ENCODE peak calls at places on chromosome 16, in four cellular contexts. E is BE2C, R is mucosa of descending colon, O is left ventricle myocardium inferior. H is an unnamed sample.

GRCh38 chr16:65121870-65122723 is at the start of gene CDH11:
- DNase-seq in E (peak; percentile 51), R (peak; percentile 62), O (peak; percentile 60), H (peak; percentile 84)

GRCh38 chr16:89119661-89120141 is 26.0 kb downstream of the ACSF3 start:
- DNase-seq in E (no peak), R (peak; percentile 22), O (peak; percentile 13), H (no peak)

GRCh38 chr16:676565-677297 is 1.3 kb downstream of the RHBDL1 start:
- DNase-seq in E (no peak), R (peak; percentile 92), O (no peak), H (no peak)

GRCh38 chr16:23026777-23027362 is 122.4 kb downstream of the USP31 start:
- DNase-seq in E (no peak), R (no peak), O (no peak), H (peak; percentile 74)

GRCh38 chr16:88102597-88102996 is 151.4 kb downstream of the BANP start:
- DNase-seq in E (no peak), R (no peak), O (no peak), H (no peak)

GRCh38 chr16:65070831-65071230 is 51.0 kb downstream of the CDH11 start:
- DNase-seq in E (peak; percentile 68), R (peak; percentile 30), O (peak; percentile 58), H (no peak)

GRCh38 chr16:88703486-88704309 is 2.5 kb downstream of the RNF166 start:
- DNase-seq in E (no peak), R (peak; percentile 72), O (peak; percentile 55), H (no peak)

GRCh38 chr16:58121132-58121531 is 8.0 kb downstream of the CFAP20 start:
- DNase-seq in E (no peak), R (peak; percentile 68), O (no peak), H (no peak)

GRCh38 chr16:88770459-88771293 is 14.3 kb downstream of the PIEZO1 start:
- DNase-seq in E (peak; percentile 78), R (peak; percentile 79), O (peak; percentile 61), H (peak; percentile 76)

GRCh38 chr16:31529398-31530312 is 2.0 kb downstream of the AHSP start:
- DNase-seq in E (no peak), R (no peak), O (no peak), H (peak; percentile 40)

GRCh38 chr16:67936124-67936875 is at the start of gene PSMB10:
- DNase-seq in E (peak; percentile 40), R (peak; percentile 77), O (peak; percentile 57), H (peak; percentile 47)

GRCh38 chr16:50607051-50607431 is 58.8 kb downstream of the NKD1 start:
- DNase-seq in E (no peak), R (no peak), O (no peak), H (no peak)

GRCh38 chr16:67024384-67024896 is 4.5 kb upstream of the CBFB start:
- DNase-seq in E (no peak), R (no peak), O (no peak), H (no peak)

GRCh38 chr16:19766988-19767387 is 48.9 kb downstream of the IQCK start:
- DNase-seq in E (no peak), R (no peak), O (no peak), H (no peak)

GRCh38 chr16:8751481-8752311 is 45.7 kb downstream of the TMEM186 start:
- DNase-seq in E (no peak), R (no peak), O (no peak), H (no peak)

GRCh38 chr16:84806890-84807258 is 12.9 kb upstream of the CRISPLD2 start:
- DNase-seq in E (no peak), R (peak; percentile 8), O (no peak), H (no peak)

GRCh38 chr16:4261557-4262172 is 11.2 kb downstream of the TFAP4 start:
- DNase-seq in E (peak; percentile 83), R (peak; percentile 55), O (no peak), H (peak; percentile 84)

GRCh38 chr16:14454391-14454790 is 175.7 kb downstream of the PARN start:
- DNase-seq in E (no peak), R (no peak), O (no peak), H (no peak)

GRCh38 chr16:73083271-73083670 is 35.3 kb upstream of the ZFHX3 start:
- DNase-seq in E (no peak), R (no peak), O (no peak), H (no peak)

GRCh38 chr16:85991425-85991824 is 92.5 kb downstream of the IRF8 start:
- DNase-seq in E (no peak), R (no peak), O (no peak), H (no peak)

GRCh38 chr16:84294196-84295142 is at the start of gene WFDC1:
- DNase-seq in E (no peak), R (peak; percentile 45), O (peak; percentile 19), H (peak; percentile 55)

GRCh38 chr16:60811051-60811608 is 1225.1 kb downstream of the CDH8 start:
- DNase-seq in E (no peak), R (no peak), O (no peak), H (no peak)

DNA sequence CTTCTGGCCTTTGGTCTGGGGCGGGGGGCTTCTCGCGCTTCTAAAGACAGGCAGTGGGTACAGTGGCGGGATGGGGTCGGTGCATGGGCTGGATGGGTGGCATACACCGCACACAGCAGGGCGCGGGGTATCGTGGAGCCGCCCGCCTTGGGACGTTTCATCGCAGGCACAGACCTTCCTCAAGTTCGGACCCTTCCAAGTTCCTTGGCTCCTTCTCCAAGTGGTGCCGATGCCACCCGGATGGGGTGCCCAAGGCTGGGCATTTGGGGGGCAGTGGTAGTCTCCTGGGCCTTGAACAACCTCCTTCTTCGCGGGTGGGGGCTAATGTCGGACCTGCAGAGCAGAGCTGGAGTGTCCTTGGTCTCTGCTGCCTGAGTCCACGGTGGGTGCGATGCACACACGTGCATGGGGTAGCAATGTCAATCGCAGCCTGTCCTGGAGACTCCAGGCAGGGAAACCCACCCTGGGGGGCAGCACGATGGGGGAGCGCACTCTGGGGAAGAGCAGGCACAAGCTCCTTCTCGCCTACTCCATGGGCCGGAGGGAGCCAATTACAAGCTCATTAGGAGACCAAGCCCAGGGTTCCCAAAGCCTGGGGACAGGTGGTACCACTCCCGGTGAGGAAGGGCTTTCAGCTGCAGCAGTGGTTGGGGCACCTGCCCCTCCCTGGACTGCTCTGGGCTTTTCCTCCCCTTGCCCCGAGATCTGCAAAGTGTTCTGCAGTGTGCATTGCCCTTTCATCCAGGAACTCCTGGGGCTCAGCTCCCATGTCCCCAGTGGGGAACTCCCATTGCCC is 721 bp upstream of the MTSS2 start:
- DNase-seq in E (no peak), R (no peak), O (no peak), H (no peak)
- TF ChIP-seq CTCF in E (no peak), R (no peak), O (no peak), H (no peak)

DNA sequence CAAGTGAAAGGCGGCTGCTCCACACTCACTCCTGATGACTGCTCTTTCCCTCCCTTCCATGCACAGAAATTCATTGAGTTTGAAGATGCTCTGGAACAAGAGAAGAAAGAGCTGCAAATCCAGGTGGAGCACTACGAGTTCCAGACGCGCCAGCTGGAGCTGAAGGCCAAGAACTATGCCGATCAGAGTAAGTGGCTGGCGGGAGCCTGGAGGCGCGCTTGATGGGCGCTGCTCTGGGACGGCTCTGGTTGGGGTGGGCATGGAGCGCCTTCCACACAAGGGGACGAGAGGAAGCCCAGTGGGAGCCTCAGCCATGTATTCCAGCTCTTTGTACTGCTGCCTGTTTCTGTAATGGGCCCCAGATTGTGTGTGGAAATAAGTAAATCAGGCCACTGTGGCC is 18.5 kb downstream of the MAPK8IP3 start:
- DNase-seq in E (no peak), R (no peak), O (no peak), H (no peak)
- TF ChIP-seq CTCF in E (no peak), R (no peak), O (no peak), H (no peak)

DNA sequence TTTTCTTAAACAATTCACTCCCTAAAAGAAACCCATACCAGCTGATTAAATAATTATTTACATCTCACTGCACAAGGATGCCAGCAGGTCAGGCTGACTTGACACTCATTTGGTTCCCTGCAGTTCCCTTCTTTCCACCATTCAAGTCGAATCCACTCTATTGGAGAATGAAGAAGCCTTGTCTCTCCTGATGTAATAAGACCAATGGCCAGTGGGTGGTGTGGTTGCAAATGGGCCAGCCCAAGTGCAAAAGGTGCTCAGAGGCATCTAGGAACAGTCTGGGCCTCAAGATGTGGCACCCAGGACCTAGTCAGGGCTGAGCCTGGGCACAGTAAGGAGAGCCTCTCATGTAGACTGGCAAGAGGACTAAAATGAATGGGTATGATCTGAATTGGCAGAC is 9.3 kb downstream of the C16orf78 start:
- DNase-seq in E (peak; percentile 26), R (no peak), O (no peak), H (no peak)
- TF ChIP-seq CTCF in E (peak; percentile 44), R (no peak), O (no peak), H (peak; percentile 13)

DNA sequence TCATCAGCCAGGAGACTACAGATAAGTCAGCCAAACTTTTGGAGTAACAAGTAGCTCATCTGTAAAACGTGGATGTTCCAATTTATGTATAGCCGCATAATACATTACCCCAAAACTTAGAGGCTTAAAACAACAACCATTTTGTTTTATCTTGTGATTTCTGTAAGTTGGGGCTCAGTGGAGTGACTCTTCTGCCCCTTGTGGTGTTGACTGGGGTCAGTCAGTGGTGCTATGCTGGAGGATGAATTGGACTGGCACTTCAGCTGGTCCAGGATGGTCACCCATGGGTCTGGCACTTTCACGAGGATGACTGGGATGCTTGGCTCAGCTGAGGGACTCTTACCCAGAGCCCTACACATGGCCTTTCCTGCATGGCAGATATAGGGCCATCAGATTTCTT is 172.5 kb downstream of the WWOX start:
- DNase-seq in E (no peak), R (no peak), O (no peak), H (no peak)
- TF ChIP-seq CTCF in E (no peak), R (no peak), O (no peak), H (no peak)

DNA sequence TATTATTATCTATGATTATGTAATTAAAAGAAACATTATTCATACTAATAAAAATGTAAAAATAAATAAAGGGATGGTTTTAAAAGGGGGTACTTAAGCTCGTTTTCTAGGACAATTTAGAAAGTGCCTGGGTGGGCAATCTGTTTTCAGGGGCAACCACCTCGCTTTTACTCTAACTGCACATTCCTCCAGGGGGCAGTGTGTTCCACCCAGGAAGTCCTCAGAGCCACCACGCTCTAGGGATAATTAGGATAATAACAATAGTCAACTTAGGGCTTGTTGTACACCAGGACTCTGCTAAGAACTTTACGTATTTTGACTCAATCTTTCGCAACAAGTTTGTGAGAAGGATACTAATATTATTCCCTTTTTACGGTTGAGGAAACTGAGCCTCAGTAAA is 396.7 kb upstream of the MAF start:
- DNase-seq in E (no peak), R (no peak), O (no peak), H (no peak)
- TF ChIP-seq CTCF in E (peak; percentile 10), R (no peak), O (peak; percentile 35), H (peak; percentile 32)

GRCh38 chr16:56671706-56672105 is 2.1 kb downstream of the MT1H start:
- DNase-seq in E (no peak), R (no peak), O (no peak), H (no peak)

GRCh38 chr16:56675685-56676210 is 6.1 kb downstream of the MT1H start:
- DNase-seq in E (no peak), R (peak; percentile 59), O (no peak), H (peak; percentile 36)

GRCh38 chr16:56672761-56673536 is 3.3 kb downstream of the MT1H start:
- DNase-seq in E (no peak), R (no peak), O (no peak), H (no peak)

GRCh38 chr16:56670640-56670934 is 973 bp downstream of the MT1H start:
- DNase-seq in E (no peak), R (no peak), O (no peak), H (no peak)

DNA sequence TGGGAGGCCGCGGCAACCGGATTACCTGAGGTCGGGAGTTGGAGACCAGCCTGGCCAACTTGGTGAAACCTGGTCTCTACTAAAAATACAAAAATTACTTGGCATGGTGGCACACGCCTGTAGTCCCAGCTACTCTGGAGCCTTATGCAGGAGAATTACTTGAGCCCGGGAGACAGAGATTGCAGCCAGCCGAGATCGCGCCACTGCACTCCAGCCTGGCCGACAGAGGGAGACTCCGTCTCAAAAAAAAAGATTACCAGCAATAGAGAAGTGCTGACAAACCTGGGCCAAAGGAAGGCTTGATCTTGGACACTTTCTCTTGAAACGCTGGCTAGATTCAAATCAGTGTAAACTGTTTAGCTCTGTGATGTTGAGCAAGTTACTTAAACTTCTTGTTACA is 4.3 kb downstream of the MT1H start:
- DNase-seq in E (no peak), R (no peak), O (no peak), H (peak; percentile 42)
- TF ChIP-seq CTCF in E (peak; percentile 60), R (peak; percentile 17), O (peak; percentile 77), H (peak; percentile 43)

H was measured in nephron progenitor cell.